ENCODE peak calls at places on chromosomes 7 and 10, in four cellular contexts. One of them, this sample, is unnamed.

GRCh38 chr10:17954856-17955255 is 3.1 kb downstream of the SLC39A12 start:
- DNase-seq in esophagus squamous epithelium: no peak
- DNase-seq in stomach: no peak
- DNase-seq in mesendoderm: no peak
- DNase-seq in this sample: no peak

GRCh38 chr10:116715396-116715795 is 27.0 kb downstream of the HSPA12A start:
- DNase-seq in esophagus squamous epithelium: no peak
- DNase-seq in stomach: no peak
- DNase-seq in mesendoderm: no peak
- DNase-seq in this sample: no peak

GRCh38 chr10:59513558-59513957 is 151.2 kb upstream of the FAM13C start:
- DNase-seq in esophagus squamous epithelium: no peak
- DNase-seq in stomach: no peak
- DNase-seq in mesendoderm: no peak
- DNase-seq in this sample: no peak

GRCh38 chr7:157499121-157499834 is 162.5 kb downstream of the DNAJB6 start:
- DNase-seq in esophagus squamous epithelium: no peak
- DNase-seq in stomach: peak; percentile 4
- DNase-seq in mesendoderm: no peak
- DNase-seq in this sample: no peak

GRCh38 chr7:26291699-26292538 is at the start of gene SNX10:
- DNase-seq in esophagus squamous epithelium: no peak
- DNase-seq in stomach: peak; percentile 52
- DNase-seq in mesendoderm: peak; percentile 78
- DNase-seq in this sample: no peak

GRCh38 chr10:89351402-89352038 is 23.7 kb downstream of the IFIT3 start:
- DNase-seq in esophagus squamous epithelium: no peak
- DNase-seq in stomach: no peak
- DNase-seq in mesendoderm: no peak
- DNase-seq in this sample: no peak

GRCh38 chr7:2230226-2230625 is 2.5 kb downstream of the MAD1L1 start:
- DNase-seq in esophagus squamous epithelium: no peak
- DNase-seq in stomach: no peak
- DNase-seq in mesendoderm: no peak
- DNase-seq in this sample: no peak

GRCh38 chr10:100759331-100759730 is 13.9 kb downstream of the PAX2 start:
- DNase-seq in esophagus squamous epithelium: no peak
- DNase-seq in stomach: no peak
- DNase-seq in mesendoderm: peak; percentile 69
- DNase-seq in this sample: no peak

GRCh38 chr7:50166997-50167961 is 74.2 kb upstream of the ZPBP start:
- DNase-seq in esophagus squamous epithelium: no peak
- DNase-seq in stomach: no peak
- DNase-seq in mesendoderm: no peak
- DNase-seq in this sample: no peak

GRCh38 chr7:26202019-26202985 is 757 bp downstream of the CBX3 start:
- DNase-seq in esophagus squamous epithelium: no peak
- DNase-seq in stomach: peak; percentile 38
- DNase-seq in mesendoderm: no peak
- DNase-seq in this sample: no peak

GRCh38 chr10:43314626-43315025 is 47.8 kb upstream of the RASGEF1A start:
- DNase-seq in esophagus squamous epithelium: no peak
- DNase-seq in stomach: no peak
- DNase-seq in mesendoderm: no peak
- DNase-seq in this sample: no peak

GRCh38 chr10:110567201-110568054 is at the start of gene SMC3:
- DNase-seq in esophagus squamous epithelium: peak; percentile 43
- DNase-seq in stomach: peak; percentile 89
- DNase-seq in mesendoderm: peak; percentile 99
- DNase-seq in this sample: peak; percentile 65

GRCh38 chr7:56092789-56093531 is at the start of gene PHKG1:
- DNase-seq in esophagus squamous epithelium: no peak
- DNase-seq in stomach: peak; percentile 84
- DNase-seq in mesendoderm: peak; percentile 48
- DNase-seq in this sample: peak; percentile 41

GRCh38 chr7:142864980-142865747 is 10.3 kb downstream of the EPHB6 start:
- DNase-seq in esophagus squamous epithelium: no peak
- DNase-seq in stomach: no peak
- DNase-seq in mesendoderm: no peak
- DNase-seq in this sample: no peak

DNA sequence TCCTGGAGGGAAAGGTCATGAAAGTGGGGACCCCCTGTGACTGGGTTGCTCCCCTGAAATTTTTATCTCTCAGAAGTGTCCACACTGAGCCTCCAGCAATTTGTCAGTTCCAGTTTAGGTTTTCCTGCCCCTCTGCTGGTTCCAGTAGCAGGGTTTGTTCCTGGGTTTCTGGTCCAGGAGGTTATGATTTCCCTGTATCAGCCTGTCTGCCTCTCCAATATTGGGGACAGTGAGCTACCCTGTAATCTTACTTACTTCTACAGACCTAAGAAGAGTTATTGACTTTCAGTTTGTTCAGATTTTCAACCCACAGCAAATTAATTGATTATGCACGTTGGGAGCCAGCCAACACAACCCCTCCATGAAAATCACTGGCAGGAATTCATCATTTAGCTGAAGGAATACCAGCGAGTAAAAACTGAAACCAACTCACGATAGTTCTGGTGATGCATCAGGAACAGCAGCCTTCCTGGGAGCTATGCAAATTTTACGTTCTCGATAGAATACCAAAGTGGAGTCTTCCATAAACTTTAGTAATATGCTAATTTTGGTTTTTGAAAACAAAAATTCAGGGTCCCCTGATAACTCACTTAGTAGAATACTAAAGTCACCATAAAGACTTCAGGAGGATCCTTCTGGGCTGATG is 31.3 kb upstream of the IL15RA start:
- DNase-seq in esophagus squamous epithelium: no peak
- DNase-seq in stomach: no peak
- DNase-seq in mesendoderm: no peak
- DNase-seq in this sample: no peak
- H3K27ac ChIP-seq in esophagus squamous epithelium: peak overlapping the region; percentile 6
- H3K27ac ChIP-seq in stomach: peak overlapping the region; percentile 28
- H3K27ac ChIP-seq in mesendoderm: no peak overlapping the region
- H3K27ac ChIP-seq in this sample: no peak overlapping the region

GRCh38 chr10:37937864-37938263 is 38.6 kb downstream of the ZNF25 start:
- DNase-seq in esophagus squamous epithelium: no peak
- DNase-seq in stomach: no peak
- DNase-seq in mesendoderm: no peak
- DNase-seq in this sample: no peak
- H3K27ac ChIP-seq in esophagus squamous epithelium: no peak overlapping the region
- H3K27ac ChIP-seq in stomach: no peak overlapping the region
- H3K27ac ChIP-seq in mesendoderm: no peak overlapping the region
- H3K27ac ChIP-seq in this sample: no peak overlapping the region

GRCh38 chr7:711093-711966 is 15.2 kb upstream of the DNAAF5 start:
- DNase-seq in esophagus squamous epithelium: no peak
- DNase-seq in stomach: no peak
- DNase-seq in mesendoderm: no peak
- DNase-seq in this sample: no peak

GRCh38 chr7:703049-703448 is 23.4 kb upstream of the DNAAF5 start:
- DNase-seq in esophagus squamous epithelium: no peak
- DNase-seq in stomach: no peak
- DNase-seq in mesendoderm: no peak
- DNase-seq in this sample: no peak

GRCh38 chr7:710161-710560 is 16.3 kb upstream of the DNAAF5 start:
- DNase-seq in esophagus squamous epithelium: no peak
- DNase-seq in stomach: no peak
- DNase-seq in mesendoderm: no peak
- DNase-seq in this sample: no peak

GRCh38 chr7:707296-708000 is 19.1 kb upstream of the DNAAF5 start:
- DNase-seq in esophagus squamous epithelium: no peak
- DNase-seq in stomach: no peak
- DNase-seq in mesendoderm: no peak
- DNase-seq in this sample: no peak

DNA sequence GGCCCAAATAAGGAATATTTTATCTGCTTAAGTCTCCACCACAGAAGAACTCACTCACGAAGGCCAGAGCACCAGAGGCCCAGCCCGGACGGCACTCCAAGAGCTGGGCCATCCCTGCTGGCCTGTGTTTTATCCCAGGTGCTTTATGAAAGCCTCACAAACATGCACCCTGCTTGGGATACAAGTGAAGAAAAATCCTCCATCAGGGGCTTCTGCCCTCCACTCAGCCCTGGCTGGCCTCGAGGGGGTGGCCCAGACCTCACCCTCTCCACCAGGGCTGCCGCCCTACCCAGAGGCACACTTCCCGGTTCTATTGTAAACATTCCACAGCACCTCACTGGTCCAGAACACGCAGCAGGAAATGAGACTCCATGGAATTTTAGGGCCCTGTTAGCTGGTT is 19.8 kb upstream of the DNAAF5 start:
- DNase-seq in esophagus squamous epithelium: no peak
- DNase-seq in stomach: peak; percentile 53
- DNase-seq in mesendoderm: no peak
- DNase-seq in this sample: no peak
- H3K27ac ChIP-seq in esophagus squamous epithelium: no peak overlapping the region
- H3K27ac ChIP-seq in stomach: peak overlapping the region; percentile 56
- H3K27ac ChIP-seq in mesendoderm: no peak overlapping the region
- H3K27ac ChIP-seq in this sample: no peak overlapping the region

DNA sequence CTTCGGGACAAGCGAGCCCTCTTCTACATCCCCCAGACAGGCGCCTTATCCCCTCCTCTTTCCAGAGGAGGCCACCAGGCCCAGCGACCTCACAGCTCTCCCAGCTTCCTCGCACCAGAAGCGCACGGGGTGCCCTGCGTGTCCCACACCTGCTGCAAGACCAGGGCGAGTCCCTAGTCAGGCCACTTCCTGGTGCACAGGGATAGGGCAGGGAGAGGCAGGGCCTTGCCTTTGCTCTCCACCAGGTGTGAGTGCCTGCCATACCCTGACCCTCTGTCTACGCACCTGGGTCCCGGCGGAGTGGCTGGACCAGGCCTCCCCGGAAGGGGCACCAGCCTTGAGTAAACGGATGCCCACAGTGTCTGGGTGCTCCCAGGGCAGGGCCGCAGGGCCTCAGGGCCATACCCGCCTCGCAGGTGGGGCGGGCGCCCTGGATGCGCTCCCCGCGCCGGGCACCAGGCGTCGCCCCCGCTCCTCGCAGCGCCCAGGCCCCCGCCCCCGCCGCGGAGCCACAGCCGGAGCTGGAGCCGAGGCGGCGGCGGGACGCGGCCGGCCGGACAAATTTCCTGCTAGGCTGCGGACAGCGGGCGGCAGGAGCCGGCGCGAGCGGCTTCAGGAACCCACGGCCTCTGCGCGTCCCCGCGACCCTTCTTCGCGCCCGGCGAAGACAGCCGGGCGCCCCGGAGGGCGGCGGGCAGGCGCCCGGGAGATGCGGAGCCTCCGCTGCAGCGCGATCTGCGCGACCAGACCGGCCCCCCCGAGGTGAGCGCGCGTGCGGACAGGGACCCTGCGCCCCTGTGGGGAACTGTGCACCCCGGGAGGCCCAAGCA is at the start of gene PTPRE:
- DNase-seq in esophagus squamous epithelium: no peak
- DNase-seq in stomach: peak; percentile 83
- DNase-seq in mesendoderm: peak; percentile 60
- DNase-seq in this sample: no peak
- H3K27ac ChIP-seq in esophagus squamous epithelium: peak within 1 kb of the TSS; percentile 66
- H3K27ac ChIP-seq in stomach: peak within 1 kb of the TSS; percentile 89
- H3K27ac ChIP-seq in mesendoderm: no peak within 1 kb of the TSS
- H3K27ac ChIP-seq in this sample: peak within 1 kb of the TSS; percentile 81

DNA sequence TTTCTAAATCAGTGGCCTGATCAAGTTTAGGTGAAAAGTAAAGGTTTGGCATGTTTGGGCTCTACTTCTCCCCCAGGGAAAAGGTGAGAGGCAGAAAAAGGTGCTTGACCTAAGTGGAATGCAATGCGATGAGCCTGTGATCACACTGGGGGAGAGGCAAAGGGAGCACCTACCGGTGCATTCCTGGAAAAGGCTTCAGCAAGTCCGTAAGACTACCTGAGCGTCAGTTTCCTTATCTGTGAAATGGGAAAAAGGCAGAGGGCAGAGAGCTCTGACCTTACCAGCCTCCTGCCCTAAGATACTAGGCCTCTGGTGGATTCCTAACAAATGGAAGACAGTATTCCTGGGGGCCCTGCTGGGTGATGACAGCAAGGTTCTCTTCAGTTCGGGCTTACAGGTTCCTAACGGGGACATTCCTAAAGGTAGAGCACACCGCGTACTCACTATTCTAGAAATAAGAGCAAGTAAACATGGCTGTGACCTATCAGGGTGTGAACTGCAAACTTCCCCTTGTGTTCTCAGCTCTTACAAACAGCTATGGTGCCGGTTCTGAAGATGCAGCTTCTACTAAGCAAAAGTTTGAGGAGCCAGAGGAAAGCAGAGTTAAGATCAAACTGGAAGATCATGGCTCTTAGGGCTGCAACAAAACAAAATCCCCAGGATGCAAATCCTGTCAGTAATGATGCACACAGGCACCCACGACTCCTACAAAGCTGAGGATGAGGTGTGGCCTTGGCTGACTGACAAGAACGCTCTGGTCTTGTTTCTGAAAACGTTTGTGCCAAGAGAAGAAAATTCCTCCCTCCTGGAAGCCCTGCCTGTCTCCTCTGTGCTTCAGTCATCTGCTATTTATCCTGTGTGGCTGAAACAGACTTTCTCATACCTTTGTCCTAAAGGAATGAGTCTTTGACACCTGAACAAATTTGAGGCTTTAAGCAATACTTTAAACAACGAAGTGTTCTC is 13.3 kb upstream of the ACSL5 start:
- DNase-seq in esophagus squamous epithelium: no peak
- DNase-seq in stomach: peak; percentile 82
- DNase-seq in mesendoderm: peak; percentile 43
- DNase-seq in this sample: no peak
- H3K27ac ChIP-seq in esophagus squamous epithelium: no peak overlapping the region
- H3K27ac ChIP-seq in stomach: peak overlapping the region; percentile 70
- H3K27ac ChIP-seq in mesendoderm: no peak overlapping the region
- H3K27ac ChIP-seq in this sample: peak overlapping the region; percentile 72

DNA sequence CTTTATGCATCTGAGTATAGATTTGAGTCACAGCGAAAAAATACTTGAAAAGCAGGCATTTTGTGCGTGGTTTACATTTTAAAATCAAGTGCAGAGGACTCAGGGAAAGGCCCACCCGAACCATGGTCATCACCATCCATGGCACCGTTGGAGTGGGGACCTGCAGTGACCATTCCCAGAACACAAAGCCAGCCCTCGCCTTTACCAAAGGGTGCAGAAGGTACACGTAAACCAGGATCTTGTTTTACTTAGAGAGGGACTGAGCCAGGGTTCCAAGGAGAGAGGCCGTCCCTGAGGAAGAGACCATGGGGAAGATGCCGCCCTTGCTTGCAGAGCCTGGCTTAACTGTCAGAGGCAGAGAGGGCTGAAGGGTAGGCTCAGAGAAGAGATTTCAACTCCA is 12.0 kb upstream of the CNPY1 start:
- DNase-seq in esophagus squamous epithelium: no peak
- DNase-seq in stomach: no peak
- DNase-seq in mesendoderm: no peak
- DNase-seq in this sample: no peak
- H3K27ac ChIP-seq in esophagus squamous epithelium: no peak overlapping the region
- H3K27ac ChIP-seq in stomach: no peak overlapping the region
- H3K27ac ChIP-seq in mesendoderm: no peak overlapping the region
- H3K27ac ChIP-seq in this sample: no peak overlapping the region

This sample was measured in thoracic aorta.